ENCODE peak calls at places on chromosomes 6 and 20, in six cellular contexts. A, Y, W, C, D and Q are unnamed samples.

GRCh38 chr6:168131464-168132415 is 52.7 kb upstream of the FRMD1 start:
- DNase-seq in Y (no peak), C (peak), D (no peak), A (no peak), W (no peak), Q (no peak)

GRCh38 chr20:43415661-43416430 is 41.9 kb upstream of the SRSF6 start:
- DNase-seq in D (no peak), A (no peak), Y (no peak), C (no peak), W (no peak), Q (no peak)

GRCh38 chr6:17045581-17046322 is 56.1 kb upstream of the STMND1 start:
- DNase-seq in C (no peak), Y (peak), D (no peak), W (no peak), A (peak), Q (no peak)

GRCh38 chr20:40639132-40639531 is 49.9 kb downstream of the MAFB start:
- DNase-seq in D (no peak), W (no peak), A (no peak), Y (no peak), C (no peak), Q (no peak)

GRCh38 chr6:137780447-137781034 is 86.5 kb upstream of the TNFAIP3 start:
- DNase-seq in A (no peak), Y (no peak), C (no peak), W (no peak), D (no peak), Q (peak)

GRCh38 chr20:58839991-58840747 is 10.5 kb downstream of the GNAS-AS1 start:
- DNase-seq in W (no peak), C (no peak), Y (no peak), D (no peak), A (no peak), Q (no peak)

GRCh38 chr6:140124498-140124897 is 750.0 kb upstream of the CITED2 start:
- DNase-seq in C (no peak), W (no peak), Y (no peak), A (no peak), D (no peak), Q (no peak)

GRCh38 chr20:44429017-44429339 is 46.7 kb upstream of the TTPAL start:
- DNase-seq in W (no peak), C (no peak), D (no peak), A (no peak), Y (no peak), Q (no peak)

GRCh38 chr6:16511723-16512584 is 249.3 kb downstream of the ATXN1 start:
- DNase-seq in D (no peak), C (no peak), W (no peak), A (no peak), Y (no peak), Q (no peak)

GRCh38 chr6:142725024-142725770 is 219.8 kb downstream of the HIVEP2 start:
- DNase-seq in D (no peak), W (no peak), A (no peak), C (no peak), Y (no peak), Q (no peak)

GRCh38 chr6:122696079-122696478 is 83.4 kb upstream of the FABP7 start:
- DNase-seq in D (no peak), W (peak), C (no peak), A (peak), Y (peak), Q (peak)

DNA sequence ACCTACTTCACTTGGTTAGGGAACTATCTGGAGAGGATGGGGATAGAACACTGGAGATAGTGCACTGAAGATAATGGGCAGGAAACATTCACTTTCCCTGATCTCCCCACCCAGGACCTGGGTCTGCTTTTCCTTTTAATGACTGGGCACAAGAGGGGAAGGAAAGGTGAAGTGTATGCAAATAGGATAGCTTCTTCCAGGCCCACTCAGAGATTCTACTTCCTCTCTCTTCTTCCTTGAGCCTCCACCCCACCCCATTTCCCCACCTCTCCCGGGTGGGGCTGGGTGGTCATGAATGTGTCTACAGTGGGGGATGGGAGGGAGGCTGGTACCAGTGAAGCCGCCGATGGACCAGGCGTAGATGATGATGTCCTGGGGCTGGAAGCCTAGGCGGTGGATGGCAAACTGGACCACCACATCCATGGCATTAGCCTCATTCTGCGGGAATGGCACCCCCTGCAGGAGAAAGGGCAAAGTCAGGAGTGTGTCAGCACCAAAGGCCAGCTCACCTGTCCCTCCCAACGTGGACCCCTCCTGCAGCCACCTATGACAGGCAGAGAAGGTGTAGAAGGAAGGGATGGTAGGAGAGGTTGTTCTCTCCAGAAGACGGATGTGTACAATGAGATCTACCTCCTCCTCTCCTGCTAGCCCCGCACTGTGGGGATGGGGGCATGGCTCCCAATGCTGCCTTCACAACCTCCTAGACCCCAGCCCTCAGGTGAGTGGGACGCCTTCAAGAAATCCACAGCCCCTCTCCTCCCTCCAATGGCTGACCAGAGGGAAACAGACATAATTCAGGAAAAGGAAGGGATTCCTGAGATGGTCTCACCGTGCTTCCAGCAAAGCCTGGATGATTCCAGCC is 8.6 kb upstream of the LY6G5C start:
- DNase-seq in D (no peak), A (no peak), W (no peak), C (no peak), Y (no peak), Q (no peak)
- TF ChIP-seq CTCF in D (no peak), A (peak), W (peak), C (no peak), Y (peak), Q (peak)

DNA sequence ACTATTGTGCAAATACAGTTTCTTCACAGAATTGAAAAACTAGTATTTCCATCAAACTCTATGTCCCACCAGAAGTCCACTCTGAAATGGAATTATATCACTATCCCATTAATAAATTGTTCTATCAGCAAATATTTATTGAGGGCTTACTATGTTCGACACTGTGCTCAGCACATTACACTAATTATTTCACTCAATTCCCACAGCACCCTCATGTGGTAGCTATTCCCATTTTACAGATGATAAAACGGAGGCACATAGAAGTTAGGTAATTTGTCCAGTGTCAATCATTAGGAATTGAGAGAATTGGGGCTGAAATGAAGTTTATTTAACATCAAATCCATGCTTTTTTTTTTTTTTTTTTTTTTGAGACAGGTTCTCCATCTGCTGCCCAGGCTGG is 52.5 kb downstream of the MKKS start:
- DNase-seq in C (no peak), A (no peak), W (no peak), D (no peak), Y (no peak), Q (no peak)
- TF ChIP-seq CTCF in C (no peak), A (no peak), W (no peak), D (no peak), Y (no peak), Q (no peak)

GRCh38 chr6:88492824-88493223 is 326.7 kb upstream of the CNR1 start:
- DNase-seq in C (no peak), Y (no peak), A (peak), D (no peak), W (peak), Q (no peak)
- TF ChIP-seq CTCF in C (peak), Y (peak), A (peak), D (peak), W (peak), Q (peak)

DNA sequence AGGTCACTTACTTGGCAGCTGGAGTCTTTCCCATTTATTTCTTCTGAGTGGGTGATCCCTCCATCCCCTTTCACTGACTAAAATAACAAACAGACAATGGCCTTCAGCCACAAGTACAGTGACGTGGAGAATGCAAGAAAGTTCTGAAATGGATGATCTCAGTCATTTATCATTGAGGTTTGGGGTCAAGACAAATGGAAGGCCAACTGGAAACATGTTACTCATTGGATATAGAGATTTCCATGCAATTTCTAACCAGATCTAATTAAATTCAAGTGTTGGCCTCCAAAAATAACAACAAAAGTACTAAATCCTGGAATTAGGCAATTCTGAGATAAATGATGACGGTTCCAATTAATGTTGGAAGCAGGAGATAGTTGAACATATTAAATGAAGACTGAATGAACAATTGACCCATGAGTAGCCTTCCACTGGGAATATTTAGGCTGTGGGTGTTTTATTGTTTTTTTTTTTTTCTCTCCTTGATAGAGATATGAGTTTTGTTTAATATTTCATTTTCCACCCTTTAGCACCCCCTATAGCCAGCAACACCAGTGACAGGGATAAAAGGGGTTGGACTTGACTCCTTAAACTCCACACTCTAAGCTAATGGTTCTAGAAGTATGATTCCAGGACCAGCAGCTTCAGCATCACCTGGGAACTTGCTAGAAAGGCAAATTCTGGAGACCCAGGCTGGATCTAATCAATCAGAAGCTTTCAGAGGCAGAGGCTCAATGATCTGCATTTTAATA is 112.8 kb downstream of the BCAS1 start:
- DNase-seq in D (no peak), C (no peak), A (peak), W (no peak), Y (no peak), Q (no peak)
- TF ChIP-seq CTCF in D (no peak), C (no peak), A (no peak), W (peak), Y (no peak), Q (peak)

GRCh38 chr20:36366623-36367369 is 60.7 kb downstream of the DLGAP4 start:
- DNase-seq in A (no peak), C (no peak), D (no peak), Y (no peak), W (no peak), Q (no peak)
- TF ChIP-seq CTCF in A (no peak), C (no peak), D (no peak), Y (no peak), W (no peak), Q (no peak)

DNA sequence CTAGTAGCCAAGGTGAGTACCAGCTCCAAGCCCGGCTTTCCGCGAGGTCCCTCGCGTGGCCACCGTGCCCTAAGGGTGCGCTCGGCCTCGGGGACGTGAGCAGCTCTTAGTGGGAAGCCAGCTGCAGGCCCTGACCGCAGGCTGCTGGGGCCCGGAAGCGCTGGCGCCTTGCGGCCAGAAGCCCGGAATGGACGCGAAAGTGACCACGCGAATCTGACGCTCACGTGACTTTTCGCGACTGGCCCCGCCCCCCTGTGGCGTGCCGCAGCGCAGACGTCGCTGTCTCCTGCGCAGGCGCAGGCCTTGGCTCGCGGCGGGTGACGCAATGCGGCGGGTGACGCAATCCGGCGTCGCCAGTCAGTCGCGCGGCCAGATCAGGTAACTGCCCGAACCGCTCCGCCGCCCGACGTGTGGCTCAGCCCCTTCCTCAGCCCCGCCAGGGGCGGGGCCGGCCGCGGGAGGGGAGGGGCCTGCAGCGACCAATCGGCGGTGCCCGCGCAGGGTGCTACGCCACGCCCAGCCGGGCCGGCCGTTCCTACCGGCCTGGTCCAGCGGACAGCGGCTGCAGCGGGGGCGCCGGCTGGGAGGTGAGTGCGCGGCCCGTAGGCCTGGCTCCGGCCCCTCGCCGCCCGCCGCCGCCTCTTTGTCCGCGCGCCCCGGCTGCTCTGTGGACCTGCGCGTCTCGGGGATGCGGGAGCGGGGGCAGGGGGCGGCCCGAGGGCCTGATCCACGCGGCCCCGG is at the start of gene GZF1:
- DNase-seq in C (peak), A (peak), D (peak), Y (peak), W (peak), Q (peak)
- TF ChIP-seq CTCF in C (no peak), A (no peak), D (peak), Y (peak), W (no peak), Q (no peak)

GRCh38 chr20:1509237-1509636 is 18.0 kb upstream of the SIRPB2 start:
- DNase-seq in Y (no peak), A (peak), D (no peak), W (no peak), C (no peak), Q (no peak)
- TF ChIP-seq CTCF in Y (peak), A (peak), D (no peak), W (peak), C (peak), Q (peak)

GRCh38 chr20:24785141-24785924 is 163.7 kb upstream of the CST7 start:
- DNase-seq in Y (peak), A (peak), W (peak), D (no peak), C (no peak), Q (no peak)

GRCh38 chr20:24782801-24783630 is 166.1 kb upstream of the CST7 start:
- DNase-seq in W (peak), D (no peak), Y (no peak), C (no peak), A (peak), Q (no peak)

GRCh38 chr20:24782221-24782620 is 166.8 kb upstream of the CST7 start:
- DNase-seq in W (no peak), C (no peak), A (no peak), Y (no peak), D (no peak), Q (no peak)

GRCh38 chr20:24784607-24785006 is 164.5 kb upstream of the CST7 start:
- DNase-seq in A (no peak), D (no peak), C (no peak), W (no peak), Y (no peak), Q (no peak)

GRCh38 chr20:24783631-24784492 is 165.2 kb upstream of the CST7 start:
- DNase-seq in A (no peak), D (no peak), C (no peak), Y (no peak), W (no peak), Q (no peak)
- TF ChIP-seq CTCF in A (no peak), D (no peak), C (no peak), Y (no peak), W (no peak), Q (no peak)

DNA sequence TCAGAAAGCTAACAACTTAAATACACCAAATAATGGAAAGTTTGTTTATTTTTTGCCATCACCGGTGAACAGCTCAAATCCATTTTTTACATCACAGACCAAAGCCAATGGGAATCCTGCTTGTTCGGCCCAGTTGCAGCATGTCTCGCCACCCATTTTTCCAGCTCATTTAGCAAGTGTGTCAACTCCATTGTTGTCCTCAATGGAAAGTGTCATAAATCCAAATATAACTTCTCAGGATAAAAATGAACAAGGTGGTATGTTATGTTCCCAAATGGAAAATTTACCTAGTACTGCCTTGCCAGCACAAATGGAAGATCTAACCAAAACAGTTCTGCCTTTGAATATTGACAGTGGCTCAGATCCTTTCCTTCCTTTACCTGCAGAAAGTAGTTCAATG is 65.3 kb upstream of the SMIM8 start:
- DNase-seq in Y (no peak), C (no peak), A (no peak), D (no peak), W (no peak), Q (no peak)
- TF ChIP-seq CTCF in Y (no peak), C (no peak), A (no peak), D (no peak), W (no peak), Q (no peak)

GRCh38 chr6:71482742-71483141 is 194.1 kb downstream of the OGFRL1 start:
- DNase-seq in A (no peak), D (no peak), W (no peak), C (no peak), Y (no peak), Q (no peak)
- TF ChIP-seq CTCF in A (peak), D (no peak), W (peak), C (peak), Y (no peak), Q (no peak)